ENCODE peak calls at places on chromosomes 6 and 20, in four cellular contexts. C, J, X and Y are unnamed samples.

GRCh38 chr6:34248198-34248726 is 544 bp downstream of the SMIM29 start:
- DNase-seq in X (no peak), C (peak), J (peak), Y (no peak)

GRCh38 chr6:44342489-44342888 is at the start of gene SPATS1:
- DNase-seq in X (no peak), C (peak), J (no peak), Y (no peak)

GRCh38 chr6:37456816-37457560 is 24.0 kb downstream of the CMTR1 start:
- DNase-seq in X (no peak), C (no peak), J (no peak), Y (no peak)

GRCh38 chr20:38706482-38706881 is 17.8 kb upstream of the SLC32A1 start:
- DNase-seq in C (peak), X (no peak), J (no peak), Y (no peak)

GRCh38 chr6:166619912-166620311 is 7.1 kb downstream of the RPS6KA2 start:
- DNase-seq in J (no peak), C (no peak), X (no peak), Y (no peak)

GRCh38 chr6:148407372-148407771 is 64.7 kb downstream of the SASH1 start:
- DNase-seq in J (no peak), C (no peak), X (no peak), Y (no peak)

GRCh38 chr6:69233195-69233524 is 563.6 kb downstream of the LMBRD1 start:
- DNase-seq in J (no peak), X (no peak), C (no peak), Y (no peak)

GRCh38 chr20:61733216-61733615 is 332.5 kb downstream of the TAF4 start:
- DNase-seq in J (no peak), C (no peak), X (no peak), Y (no peak)

GRCh38 chr6:151141685-151142084 is 98.1 kb upstream of the AKAP12 start:
- DNase-seq in C (no peak), J (no peak), X (no peak), Y (no peak)

GRCh38 chr6:136508701-136509387 is 41.4 kb downstream of the MAP7 start:
- DNase-seq in C (no peak), J (no peak), X (no peak), Y (no peak)

GRCh38 chr6:167791036-167791779 is 35.5 kb upstream of the AFDN start:
- DNase-seq in C (no peak), X (no peak), J (no peak), Y (no peak)